ENCODE peak calls at places on chromosomes 16 and 17, in seven cellular contexts. One of them, this sample, is unnamed.

GRCh38 chr17:43471801-43472200 is 12.0 kb upstream of the DHX8 start:
- DNase-seq in A549: no peak
- DNase-seq in HCT116: no peak
- DNase-seq in WTC11: no peak
- DNase-seq in GM12878: no peak
- DNase-seq in SK-N-SH: no peak
- DNase-seq in H1: no peak
- DNase-seq in this sample: no peak

GRCh38 chr17:17236295-17237025 is 508 bp downstream of the FLCN start:
- DNase-seq in A549: peak
- DNase-seq in SK-N-SH: no peak
- DNase-seq in HCT116: no peak
- DNase-seq in H1: no peak
- DNase-seq in GM12878: no peak
- DNase-seq in WTC11: peak
- DNase-seq in this sample: peak

GRCh38 chr17:67546578-67547527 is 169.8 kb downstream of the PITPNC1 start:
- DNase-seq in GM12878: no peak
- DNase-seq in WTC11: peak
- DNase-seq in HCT116: no peak
- DNase-seq in H1: no peak
- DNase-seq in SK-N-SH: no peak
- DNase-seq in A549: no peak
- DNase-seq in this sample: peak

GRCh38 chr16:69542974-69543373 is 22.8 kb upstream of the NFAT5 start:
- DNase-seq in GM12878: no peak
- DNase-seq in H1: no peak
- DNase-seq in A549: no peak
- DNase-seq in HCT116: no peak
- DNase-seq in SK-N-SH: no peak
- DNase-seq in WTC11: no peak
- DNase-seq in this sample: no peak

GRCh38 chr17:59454633-59455105 is 110.7 kb upstream of the DHX40 start:
- DNase-seq in HCT116: no peak
- DNase-seq in SK-N-SH: no peak
- DNase-seq in WTC11: no peak
- DNase-seq in GM12878: no peak
- DNase-seq in H1: no peak
- DNase-seq in A549: no peak
- DNase-seq in this sample: no peak

GRCh38 chr17:74871329-74872076 is 1.3 kb downstream of the FDXR start:
- DNase-seq in A549: no peak
- DNase-seq in WTC11: no peak
- DNase-seq in SK-N-SH: no peak
- DNase-seq in GM12878: no peak
- DNase-seq in H1: no peak
- DNase-seq in HCT116: no peak
- DNase-seq in this sample: no peak

GRCh38 chr16:11059588-11059987 is 115.2 kb downstream of the CLEC16A start:
- DNase-seq in H1: no peak
- DNase-seq in A549: no peak
- DNase-seq in GM12878: no peak
- DNase-seq in WTC11: no peak
- DNase-seq in HCT116: no peak
- DNase-seq in SK-N-SH: no peak
- DNase-seq in this sample: no peak

GRCh38 chr16:67173808-67174705 is 3.7 kb downstream of the NOL3 start:
- DNase-seq in HCT116: no peak
- DNase-seq in H1: no peak
- DNase-seq in SK-N-SH: peak
- DNase-seq in GM12878: no peak
- DNase-seq in A549: peak
- DNase-seq in WTC11: peak
- DNase-seq in this sample: peak

GRCh38 chr16:1308977-1309885 is at the start of gene UBE2I:
- DNase-seq in GM12878: peak
- DNase-seq in SK-N-SH: peak
- DNase-seq in WTC11: peak
- DNase-seq in H1: peak
- DNase-seq in A549: peak
- DNase-seq in HCT116: peak
- DNase-seq in this sample: peak

GRCh38 chr17:48883171-48883570 is 9.4 kb upstream of the ATP5MC1 start:
- DNase-seq in SK-N-SH: no peak
- DNase-seq in A549: no peak
- DNase-seq in WTC11: no peak
- DNase-seq in GM12878: no peak
- DNase-seq in H1: no peak
- DNase-seq in HCT116: no peak
- DNase-seq in this sample: no peak

GRCh38 chr16:1156111-1156982 is 3.4 kb downstream of the CACNA1H start:
- DNase-seq in A549: no peak
- DNase-seq in GM12878: no peak
- DNase-seq in WTC11: no peak
- DNase-seq in HCT116: no peak
- DNase-seq in SK-N-SH: no peak
- DNase-seq in H1: no peak
- DNase-seq in this sample: no peak

GRCh38 chr17:16437083-16437482 is 21.7 kb downstream of the TRPV2 start:
- DNase-seq in SK-N-SH: no peak
- DNase-seq in WTC11: no peak
- DNase-seq in HCT116: no peak
- DNase-seq in GM12878: no peak
- DNase-seq in A549: no peak
- DNase-seq in H1: no peak
- DNase-seq in this sample: no peak

GRCh38 chr17:31374503-31374902 is 17.0 kb upstream of the RAB11FIP4 start:
- DNase-seq in A549: no peak
- DNase-seq in H1: no peak
- DNase-seq in GM12878: no peak
- DNase-seq in SK-N-SH: no peak
- DNase-seq in WTC11: no peak
- DNase-seq in HCT116: no peak
- DNase-seq in this sample: no peak

GRCh38 chr17:31373150-31374082 is 18.1 kb upstream of the RAB11FIP4 start:
- DNase-seq in WTC11: no peak
- DNase-seq in H1: no peak
- DNase-seq in A549: no peak
- DNase-seq in GM12878: peak
- DNase-seq in HCT116: peak
- DNase-seq in SK-N-SH: no peak
- DNase-seq in this sample: peak

GRCh38 chr17:31374083-31374447 is 17.4 kb upstream of the RAB11FIP4 start:
- DNase-seq in GM12878: no peak
- DNase-seq in WTC11: no peak
- DNase-seq in A549: no peak
- DNase-seq in HCT116: no peak
- DNase-seq in SK-N-SH: no peak
- DNase-seq in H1: no peak
- DNase-seq in this sample: no peak

GRCh38 chr17:31369266-31369665 is 22.2 kb upstream of the RAB11FIP4 start:
- DNase-seq in A549: no peak
- DNase-seq in GM12878: no peak
- DNase-seq in SK-N-SH: no peak
- DNase-seq in WTC11: no peak
- DNase-seq in H1: no peak
- DNase-seq in HCT116: no peak
- DNase-seq in this sample: no peak

GRCh38 chr17:31371511-31372097 is 19.9 kb upstream of the RAB11FIP4 start:
- DNase-seq in H1: no peak
- DNase-seq in SK-N-SH: no peak
- DNase-seq in A549: no peak
- DNase-seq in GM12878: no peak
- DNase-seq in HCT116: no peak
- DNase-seq in WTC11: no peak
- DNase-seq in this sample: peak
- TF ChIP-seq MAX in H1: no peak
- TF ChIP-seq MAX in SK-N-SH: peak
- TF ChIP-seq MAX in A549: peak
- TF ChIP-seq MAX in GM12878: no peak
- TF ChIP-seq MAX in HCT116: no peak
- TF ChIP-seq MAX in WTC11: no peak
- TF ChIP-seq MAX in this sample: peak

DNA sequence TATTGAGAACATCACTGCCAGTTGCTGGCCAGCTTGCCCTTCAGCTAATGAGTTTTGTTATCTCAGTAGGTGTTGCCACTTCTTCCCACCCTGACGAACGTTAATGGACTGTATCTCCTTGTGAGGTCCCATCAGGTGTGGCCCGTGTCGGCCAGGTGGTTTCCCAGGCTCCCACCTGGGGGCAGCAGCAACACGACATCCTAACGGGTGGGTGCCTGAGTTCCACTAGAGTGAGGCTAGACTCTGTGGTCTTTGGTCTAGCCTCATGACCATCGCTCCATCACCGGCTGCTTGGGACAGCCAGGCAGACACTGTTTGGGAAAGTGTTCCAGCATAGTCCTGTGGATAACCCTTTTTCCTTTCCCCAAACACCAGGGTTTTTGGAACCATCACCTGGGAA is 45.6 kb upstream of the LCMT1 start:
- DNase-seq in SK-N-SH: peak
- DNase-seq in GM12878: no peak
- DNase-seq in H1: no peak
- DNase-seq in WTC11: peak
- DNase-seq in A549: no peak
- DNase-seq in HCT116: no peak
- DNase-seq in this sample: no peak
- TF ChIP-seq CTCF in SK-N-SH: no peak
- TF ChIP-seq CTCF in GM12878: peak
- TF ChIP-seq CTCF in H1: no peak
- TF ChIP-seq CTCF in WTC11: no peak
- TF ChIP-seq CTCF in A549: no peak
- TF ChIP-seq CTCF in HCT116: peak
- TF ChIP-seq CTCF in this sample: no peak

GRCh38 chr16:14527411-14528044 is 102.5 kb downstream of the PARN start:
- DNase-seq in A549: no peak
- DNase-seq in HCT116: no peak
- DNase-seq in SK-N-SH: no peak
- DNase-seq in WTC11: no peak
- DNase-seq in H1: no peak
- DNase-seq in GM12878: no peak
- DNase-seq in this sample: no peak
- TF ChIP-seq MAX in A549: peak
- TF ChIP-seq MAX in HCT116: no peak
- TF ChIP-seq MAX in SK-N-SH: no peak
- TF ChIP-seq MAX in WTC11: no peak
- TF ChIP-seq MAX in H1: no peak
- TF ChIP-seq MAX in GM12878: no peak
- TF ChIP-seq MAX in this sample: no peak

GRCh38 chr16:3494574-3494973 is 715 bp downstream of the C16orf90 start:
- DNase-seq in WTC11: no peak
- DNase-seq in HCT116: no peak
- DNase-seq in SK-N-SH: no peak
- DNase-seq in A549: no peak
- DNase-seq in GM12878: no peak
- DNase-seq in H1: no peak
- DNase-seq in this sample: no peak
- TF ChIP-seq CTCF in WTC11: no peak
- TF ChIP-seq CTCF in HCT116: no peak
- TF ChIP-seq CTCF in SK-N-SH: no peak
- TF ChIP-seq CTCF in A549: no peak
- TF ChIP-seq CTCF in GM12878: no peak
- TF ChIP-seq CTCF in H1: no peak
- TF ChIP-seq CTCF in this sample: no peak

DNA sequence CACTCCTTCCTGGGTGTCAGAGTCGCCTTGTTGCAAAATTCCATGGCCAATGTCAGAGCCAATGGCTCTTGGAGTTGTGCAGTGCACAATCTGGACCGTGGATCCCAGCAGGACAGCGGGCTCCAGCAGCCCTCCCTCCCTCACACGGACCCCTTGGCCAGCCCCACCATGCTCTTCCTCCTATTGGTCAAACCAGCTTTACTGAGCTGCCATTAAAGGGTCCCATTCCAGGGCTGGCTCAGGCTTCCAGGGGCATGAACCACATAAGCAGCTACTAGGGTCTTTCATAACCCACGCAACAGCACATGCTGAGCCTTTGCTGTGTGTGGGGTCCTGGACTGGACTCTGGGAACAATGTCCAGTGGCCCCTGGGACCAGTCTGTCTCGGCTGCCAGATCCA is 5.5 kb downstream of the CTRB1 start:
- DNase-seq in WTC11: no peak
- DNase-seq in A549: no peak
- DNase-seq in H1: no peak
- DNase-seq in SK-N-SH: no peak
- DNase-seq in GM12878: no peak
- DNase-seq in HCT116: no peak
- DNase-seq in this sample: no peak
- TF ChIP-seq MAX in WTC11: no peak
- TF ChIP-seq MAX in A549: no peak
- TF ChIP-seq MAX in H1: no peak
- TF ChIP-seq MAX in SK-N-SH: no peak
- TF ChIP-seq MAX in GM12878: no peak
- TF ChIP-seq MAX in HCT116: no peak
- TF ChIP-seq MAX in this sample: no peak

DNA sequence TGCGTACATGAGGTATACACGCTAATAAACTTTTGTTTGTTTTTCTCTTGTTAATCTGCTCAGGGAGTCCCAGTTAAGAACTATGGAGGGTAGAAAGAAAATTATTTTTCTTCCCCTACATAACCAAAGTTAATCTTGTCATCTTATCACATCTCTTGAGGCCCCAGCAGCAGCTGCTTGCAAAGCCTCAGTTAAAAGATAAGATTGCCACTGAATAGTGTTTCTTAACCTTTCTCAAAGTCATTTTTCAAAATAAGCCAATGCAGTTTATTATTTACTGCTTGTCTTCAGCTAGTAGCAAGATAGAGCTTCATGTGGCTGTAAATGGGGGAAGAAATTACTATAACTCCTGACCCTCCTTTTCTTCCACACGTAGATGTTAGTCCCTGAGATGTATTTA is 21.5 kb upstream of the APOH start:
- DNase-seq in GM12878: no peak
- DNase-seq in HCT116: no peak
- DNase-seq in WTC11: no peak
- DNase-seq in A549: no peak
- DNase-seq in SK-N-SH: no peak
- DNase-seq in H1: no peak
- DNase-seq in this sample: no peak
- TF ChIP-seq CTCF in GM12878: no peak
- TF ChIP-seq CTCF in HCT116: no peak
- TF ChIP-seq CTCF in WTC11: no peak
- TF ChIP-seq CTCF in A549: no peak
- TF ChIP-seq CTCF in SK-N-SH: no peak
- TF ChIP-seq CTCF in H1: no peak
- TF ChIP-seq CTCF in this sample: no peak

DNA sequence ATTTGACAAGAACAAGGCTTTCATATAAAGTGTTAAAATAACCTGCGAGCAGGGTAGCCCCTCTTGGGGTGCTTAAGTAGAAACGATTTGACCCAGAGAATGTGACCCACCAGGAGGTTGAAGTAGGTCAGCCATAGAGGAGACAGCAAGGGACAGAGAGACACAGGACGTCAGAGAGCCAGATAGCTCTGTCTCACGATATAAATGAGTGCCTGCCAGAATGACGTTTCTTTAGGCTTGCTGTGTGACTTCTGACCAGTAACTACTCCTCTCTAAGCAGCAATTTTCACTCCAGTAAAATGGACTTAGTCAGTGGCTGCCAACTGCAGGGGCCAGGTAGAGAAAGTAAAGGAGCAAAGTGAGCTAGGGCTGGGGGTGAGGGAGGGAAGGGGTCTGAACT is 473.0 kb upstream of the C16orf82 start:
- DNase-seq in GM12878: no peak
- DNase-seq in A549: no peak
- DNase-seq in SK-N-SH: no peak
- DNase-seq in H1: no peak
- DNase-seq in WTC11: no peak
- DNase-seq in HCT116: no peak
- DNase-seq in this sample: no peak
- TF ChIP-seq MAX in GM12878: no peak
- TF ChIP-seq MAX in A549: no peak
- TF ChIP-seq MAX in SK-N-SH: no peak
- TF ChIP-seq MAX in H1: no peak
- TF ChIP-seq MAX in WTC11: no peak
- TF ChIP-seq MAX in HCT116: no peak
- TF ChIP-seq MAX in this sample: no peak

This sample was measured in endothelial cell of umbilical vein.